ENCODE peak calls at places on chromosomes 6 and 20, in nine cellular contexts. I is 8988T; O is stimulated activated CD4-positive, alpha-beta T cell treated with anti-CD3 and anti-CD28 coated beads, Interleukin-15, amount 100 ng/mL, for 1 hour; G is ascending aorta; R is foreskin melanocyte; S is NCI-H187 treated with DMSO at 0.1 percent for 48 hours; W is NCI-H446 treated with DMSO at 0.1 percent for 48 hours; J is CD4-positive, alpha-beta T cell; B is AG04449. T is an unnamed sample.

GRCh38 chr6:78259935-78260334 is 607.1 kb downstream of the MEI4 start:
- DNase-seq in I (no peak), O (no peak), G (no peak), R (no peak), S (no peak), W (no peak), J (no peak), B (no peak), T (no peak)

GRCh38 chr6:139290787-139291294 is 957 bp downstream of the TXLNB start:
- DNase-seq in I (no peak), O (no peak), G (no peak), R (peak; percentile 53), S (no peak), W (no peak), J (peak; percentile 7), B (no peak), T (no peak)

GRCh38 chr20:57611605-57612311 is 8.5 kb downstream of the ZBP1 start:
- DNase-seq in I (no peak), O (no peak), G (peak; percentile 9), R (no peak), S (no peak), W (no peak), J (no peak), B (no peak), T (no peak)

GRCh38 chr6:154480144-154480639 is 30.3 kb downstream of the CNKSR3 start:
- DNase-seq in I (no peak), O (no peak), G (no peak), R (no peak), S (no peak), W (no peak), J (no peak), B (no peak), T (no peak)

GRCh38 chr20:3980260-3981131 is 34.9 kb downstream of the RNF24 start:
- DNase-seq in I (no peak), O (no peak), G (no peak), R (no peak), S (no peak), W (no peak), J (no peak), B (no peak), T (no peak)

GRCh38 chr6:113031591-113031990 is 684.5 kb downstream of the RFPL4B start:
- DNase-seq in I (no peak), O (no peak), G (no peak), R (no peak), S (no peak), W (no peak), J (no peak), B (no peak), T (no peak)

GRCh38 chr6:87714093-87714809 is 12.2 kb upstream of the AKIRIN2 start:
- DNase-seq in I (no peak), O (no peak), G (no peak), R (no peak), S (no peak), W (no peak), J (no peak), B (no peak), T (peak; percentile 80)

GRCh38 chr6:44029489-44030185 is 97.6 kb downstream of the MRPL14 start:
- DNase-seq in I (no peak), O (no peak), G (no peak), R (no peak), S (no peak), W (no peak), J (no peak), B (no peak), T (no peak)

GRCh38 chr6:133368664-133369063 is 127.5 kb downstream of the EYA4 start:
- DNase-seq in I (no peak), O (no peak), G (no peak), R (no peak), S (no peak), W (no peak), J (no peak), B (no peak), T (no peak)

GRCh38 chr6:165676435-165677068 is 13.5 kb upstream of the PDE10A start:
- DNase-seq in I (no peak), O (no peak), G (no peak), R (no peak), S (no peak), W (no peak), J (no peak), B (no peak), T (no peak)